ENCODE peak calls at places on chromosomes 7 and 10, in six cellular contexts. N, Q, I, X, U and F are unnamed samples.

GRCh38 chr7:98123073-98123696 is 16.5 kb downstream of the LMTK2 start:
- DNase-seq in N (no peak), Q (no peak), I (peak; percentile 46), X (no peak), U (no peak), F (no peak)

GRCh38 chr7:80014507-80014906 is 120.1 kb upstream of the GNAI1 start:
- DNase-seq in N (peak; percentile 70), Q (no peak), I (peak; percentile 92), X (peak; percentile 21), U (no peak), F (no peak)

GRCh38 chr7:13745530-13745929 is 243.9 kb downstream of the ETV1 start:
- DNase-seq in N (no peak), Q (no peak), I (no peak), X (no peak), U (no peak), F (no peak)

GRCh38 chr7:82167568-82168314 is 275.8 kb downstream of the CACNA2D1 start:
- DNase-seq in N (no peak), Q (no peak), I (no peak), X (no peak), U (no peak), F (no peak)

GRCh38 chr10:79342295-79342761 is 4.9 kb upstream of the PPIF start:
- DNase-seq in N (no peak), Q (no peak), I (no peak), X (no peak), U (no peak), F (no peak)

GRCh38 chr10:127216786-127217185 is 20.4 kb upstream of the INSYN2A start:
- DNase-seq in N (peak; percentile 26), Q (no peak), I (peak; percentile 47), X (no peak), U (no peak), F (no peak)

GRCh38 chr7:44063894-44064651 is 1.3 kb downstream of the PGAM2 start:
- DNase-seq in N (no peak), Q (no peak), I (no peak), X (no peak), U (no peak), F (no peak)

GRCh38 chr7:131040467-131040932 is 287.2 kb upstream of the MKLN1 start:
- DNase-seq in N (peak; percentile 83), Q (peak; percentile 93), I (peak; percentile 66), X (peak; percentile 40), U (no peak), F (peak; percentile 63)

GRCh38 chr7:5692112-5692844 is 89.2 kb downstream of the RNF216 start:
- DNase-seq in N (peak; percentile 99), Q (no peak), I (peak; percentile 96), X (peak; percentile 53), U (no peak), F (peak; percentile 99)

GRCh38 chr10:31099664-31100063 is 68.0 kb upstream of the ZNF438 start:
- DNase-seq in N (no peak), Q (peak; percentile 93), I (peak; percentile 34), X (peak; percentile 86), U (no peak), F (no peak)

GRCh38 chr10:77637986-77638765 is 568 bp upstream of the KCNMA1 start:
- DNase-seq in N (peak; percentile 61), Q (no peak), I (no peak), X (peak; percentile 61), U (no peak), F (no peak)

GRCh38 chr7:21374134-21374533 is 53.7 kb upstream of the SP4 start:
- DNase-seq in N (no peak), Q (no peak), I (no peak), X (no peak), U (no peak), F (no peak)

GRCh38 chr10:34615770-34616169 is 199.3 kb downstream of the PARD3 start:
- DNase-seq in N (peak; percentile 73), Q (no peak), I (no peak), X (no peak), U (no peak), F (no peak)

GRCh38 chr7:102122026-102122425 is 164.6 kb upstream of the SH2B2 start:
- DNase-seq in N (peak; percentile 66), Q (no peak), I (peak; percentile 74), X (peak; percentile 34), U (no peak), F (peak; percentile 45)

GRCh38 chr10:34467902-34468301 is 347.2 kb downstream of the PARD3 start:
- DNase-seq in N (no peak), Q (no peak), I (no peak), X (no peak), U (no peak), F (no peak)

GRCh38 chr10:100186813-100187212 is 984 bp upstream of the ERLIN1 start:
- DNase-seq in N (no peak), Q (no peak), I (no peak), X (peak; percentile 18), U (no peak), F (no peak)

GRCh38 chr10:92972066-92972870 is 88.3 kb upstream of the CYP26C1 start:
- DNase-seq in N (peak; percentile 74), Q (peak; percentile 58), I (peak; percentile 52), X (peak; percentile 82), U (no peak), F (peak; percentile 85)

GRCh38 chr7:149280661-149281507 is 18.9 kb downstream of the ZNF783 start:
- DNase-seq in N (no peak), Q (no peak), I (no peak), X (no peak), U (no peak), F (no peak)

GRCh38 chr10:33132626-33133025 is 174.6 kb upstream of the ITGB1 start:
- DNase-seq in N (no peak), Q (no peak), I (no peak), X (no peak), U (no peak), F (no peak)

GRCh38 chr10:97081621-97082235 is 104.0 kb downstream of the SLIT1 start:
- DNase-seq in N (peak; percentile 59), Q (peak; percentile 77), I (peak; percentile 48), X (peak; percentile 52), U (no peak), F (peak; percentile 28)

GRCh38 chr10:15817407-15818046 is 42.8 kb downstream of the MINDY3 start:
- DNase-seq in N (no peak), Q (no peak), I (no peak), X (no peak), U (no peak), F (no peak)

GRCh38 chr10:103090911-103091310 is 102.2 kb downstream of the NT5C2 start:
- DNase-seq in N (no peak), Q (no peak), I (no peak), X (no peak), U (no peak), F (no peak)

GRCh38 chr10:97584798-97585438 is 729 bp downstream of the HOGA1 start:
- DNase-seq in N (no peak), Q (no peak), I (no peak), X (no peak), U (no peak), F (no peak)